ENCODE peak calls at places on chromosomes 16 and 17, in five cellular contexts. One of them, this sample, is unnamed.

GRCh38 chr17:69725125-69725524 is 310.6 kb downstream of the MAP2K6 start:
- DNase-seq in fibroblast of the conjunctiva: no peak
- DNase-seq in ovary: no peak
- DNase-seq in stimulated activated CD4-positive, alpha-beta T cell treated with anti-CD3 and anti-CD28 coated beads, Interleukin-4, amount 100 ng/mL, for 24 hours: no peak
- DNase-seq in IMR-90: no peak
- DNase-seq in this sample: no peak

GRCh38 chr16:54651440-54651839 is 279.2 kb upstream of the IRX5 start:
- DNase-seq in IMR-90: no peak
- DNase-seq in ovary: no peak
- DNase-seq in fibroblast of the conjunctiva: no peak
- DNase-seq in stimulated activated CD4-positive, alpha-beta T cell treated with anti-CD3 and anti-CD28 coated beads, Interleukin-4, amount 100 ng/mL, for 24 hours: no peak
- DNase-seq in this sample: no peak

GRCh38 chr16:68072038-68072695 is 13.0 kb upstream of the NFATC3 start:
- DNase-seq in stimulated activated CD4-positive, alpha-beta T cell treated with anti-CD3 and anti-CD28 coated beads, Interleukin-4, amount 100 ng/mL, for 24 hours: no peak
- DNase-seq in ovary: peak; percentile 61
- DNase-seq in fibroblast of the conjunctiva: no peak
- DNase-seq in IMR-90: peak; percentile 78
- DNase-seq in this sample: peak; percentile 68

GRCh38 chr16:87684106-87684677 is 81.6 kb downstream of the KLHDC4 start:
- DNase-seq in stimulated activated CD4-positive, alpha-beta T cell treated with anti-CD3 and anti-CD28 coated beads, Interleukin-4, amount 100 ng/mL, for 24 hours: no peak
- DNase-seq in ovary: no peak
- DNase-seq in fibroblast of the conjunctiva: no peak
- DNase-seq in IMR-90: no peak
- DNase-seq in this sample: no peak

GRCh38 chr17:41779954-41780353 is 6.6 kb downstream of the JUP start:
- DNase-seq in fibroblast of the conjunctiva: no peak
- DNase-seq in stimulated activated CD4-positive, alpha-beta T cell treated with anti-CD3 and anti-CD28 coated beads, Interleukin-4, amount 100 ng/mL, for 24 hours: no peak
- DNase-seq in IMR-90: no peak
- DNase-seq in ovary: no peak
- DNase-seq in this sample: no peak

GRCh38 chr16:69190046-69190588 is 3.2 kb downstream of the SNTB2 start:
- DNase-seq in stimulated activated CD4-positive, alpha-beta T cell treated with anti-CD3 and anti-CD28 coated beads, Interleukin-4, amount 100 ng/mL, for 24 hours: no peak
- DNase-seq in ovary: no peak
- DNase-seq in IMR-90: no peak
- DNase-seq in fibroblast of the conjunctiva: no peak
- DNase-seq in this sample: no peak

GRCh38 chr17:18119166-18119745 is 10.7 kb downstream of the MYO15A start:
- DNase-seq in stimulated activated CD4-positive, alpha-beta T cell treated with anti-CD3 and anti-CD28 coated beads, Interleukin-4, amount 100 ng/mL, for 24 hours: no peak
- DNase-seq in fibroblast of the conjunctiva: no peak
- DNase-seq in IMR-90: no peak
- DNase-seq in ovary: no peak
- DNase-seq in this sample: no peak

GRCh38 chr17:34443832-34444469 is 80.9 kb upstream of the CCL1 start:
- DNase-seq in fibroblast of the conjunctiva: no peak
- DNase-seq in IMR-90: no peak
- DNase-seq in stimulated activated CD4-positive, alpha-beta T cell treated with anti-CD3 and anti-CD28 coated beads, Interleukin-4, amount 100 ng/mL, for 24 hours: no peak
- DNase-seq in ovary: no peak
- DNase-seq in this sample: no peak

GRCh38 chr17:33854596-33854995 is 400.5 kb upstream of the CCL2 start:
- DNase-seq in IMR-90: no peak
- DNase-seq in stimulated activated CD4-positive, alpha-beta T cell treated with anti-CD3 and anti-CD28 coated beads, Interleukin-4, amount 100 ng/mL, for 24 hours: no peak
- DNase-seq in fibroblast of the conjunctiva: no peak
- DNase-seq in ovary: no peak
- DNase-seq in this sample: no peak

GRCh38 chr17:57288034-57288752 is 31.9 kb downstream of the MSI2 start:
- DNase-seq in ovary: peak; percentile 53
- DNase-seq in IMR-90: peak; percentile 33
- DNase-seq in stimulated activated CD4-positive, alpha-beta T cell treated with anti-CD3 and anti-CD28 coated beads, Interleukin-4, amount 100 ng/mL, for 24 hours: no peak
- DNase-seq in fibroblast of the conjunctiva: no peak
- DNase-seq in this sample: no peak

GRCh38 chr17:67359960-67360817 is 6.2 kb downstream of the PSMD12 start:
- DNase-seq in IMR-90: peak; percentile 45
- DNase-seq in fibroblast of the conjunctiva: no peak
- DNase-seq in stimulated activated CD4-positive, alpha-beta T cell treated with anti-CD3 and anti-CD28 coated beads, Interleukin-4, amount 100 ng/mL, for 24 hours: peak; percentile 45
- DNase-seq in ovary: no peak
- DNase-seq in this sample: no peak

This sample was measured in uterus.